ENCODE peak calls at places on chromosomes 12 and 14, in eight cellular contexts. One of them, this sample, is unnamed.
A peak's percentile ranks its signal among the peaks of the same experiment; 100 is the strongest.

GRCh38 chr14:64561631-64562030 is 11.9 kb downstream of the PPP1R36 start:
- DNase-seq in GM12878: no peak
- DNase-seq in transverse colon: no peak
- DNase-seq in HCT116: no peak
- DNase-seq in endothelial cell of umbilical vein: peak; percentile 28
- DNase-seq in stomach: no peak
- DNase-seq in HepG2: no peak
- DNase-seq in Panc1: no peak
- DNase-seq in this sample: no peak

GRCh38 chr12:55728932-55729591 is at the start of gene CD63:
- DNase-seq in transverse colon: peak; percentile 91
- DNase-seq in endothelial cell of umbilical vein: peak; percentile 86
- DNase-seq in HepG2: peak; percentile 56
- DNase-seq in HCT116: no peak
- DNase-seq in Panc1: no peak
- DNase-seq in stomach: peak; percentile 91
- DNase-seq in GM12878: no peak
- DNase-seq in this sample: peak; percentile 85

GRCh38 chr14:99361596-99362220 is 89.7 kb upstream of the BCL11B start:
- DNase-seq in transverse colon: no peak
- DNase-seq in Panc1: no peak
- DNase-seq in GM12878: no peak
- DNase-seq in HCT116: no peak
- DNase-seq in endothelial cell of umbilical vein: no peak
- DNase-seq in stomach: no peak
- DNase-seq in HepG2: no peak
- DNase-seq in this sample: no peak

GRCh38 chr14:32779845-32780244 is 158.8 kb upstream of the NPAS3 start:
- DNase-seq in HepG2: no peak
- DNase-seq in HCT116: no peak
- DNase-seq in stomach: no peak
- DNase-seq in Panc1: no peak
- DNase-seq in GM12878: no peak
- DNase-seq in transverse colon: no peak
- DNase-seq in endothelial cell of umbilical vein: no peak
- DNase-seq in this sample: no peak

GRCh38 chr14:74583689-74584434 is 28.2 kb downstream of the LTBP2 start:
- DNase-seq in endothelial cell of umbilical vein: no peak
- DNase-seq in Panc1: no peak
- DNase-seq in HepG2: no peak
- DNase-seq in stomach: no peak
- DNase-seq in HCT116: peak; percentile 69
- DNase-seq in transverse colon: no peak
- DNase-seq in GM12878: no peak
- DNase-seq in this sample: no peak

GRCh38 chr14:69346710-69347109 is 51.4 kb downstream of the ERH start:
- DNase-seq in HepG2: no peak
- DNase-seq in endothelial cell of umbilical vein: peak; percentile 19
- DNase-seq in GM12878: no peak
- DNase-seq in stomach: peak; percentile 48
- DNase-seq in Panc1: no peak
- DNase-seq in HCT116: no peak
- DNase-seq in transverse colon: peak; percentile 47
- DNase-seq in this sample: no peak

GRCh38 chr14:91269076-91269991 is 24.8 kb upstream of the GPR68 start:
- DNase-seq in HepG2: no peak
- DNase-seq in GM12878: no peak
- DNase-seq in stomach: no peak
- DNase-seq in endothelial cell of umbilical vein: no peak
- DNase-seq in transverse colon: peak; percentile 39
- DNase-seq in Panc1: no peak
- DNase-seq in HCT116: no peak
- DNase-seq in this sample: no peak

GRCh38 chr12:130805635-130806034 is 33.4 kb downstream of the STX2 start:
- DNase-seq in HCT116: no peak
- DNase-seq in stomach: no peak
- DNase-seq in transverse colon: no peak
- DNase-seq in HepG2: no peak
- DNase-seq in Panc1: no peak
- DNase-seq in GM12878: no peak
- DNase-seq in endothelial cell of umbilical vein: no peak
- DNase-seq in this sample: no peak

GRCh38 chr14:90658541-90658967 is 157.7 kb downstream of the TTC7B start:
- DNase-seq in endothelial cell of umbilical vein: no peak
- DNase-seq in stomach: no peak
- DNase-seq in transverse colon: no peak
- DNase-seq in GM12878: no peak
- DNase-seq in Panc1: no peak
- DNase-seq in HepG2: no peak
- DNase-seq in HCT116: no peak
- DNase-seq in this sample: peak; percentile 74

GRCh38 chr12:8947737-8948136 is 1.7 kb downstream of the M6PR start:
- DNase-seq in endothelial cell of umbilical vein: no peak
- DNase-seq in GM12878: no peak
- DNase-seq in HepG2: no peak
- DNase-seq in transverse colon: no peak
- DNase-seq in stomach: no peak
- DNase-seq in HCT116: no peak
- DNase-seq in Panc1: no peak
- DNase-seq in this sample: no peak

GRCh38 chr14:77822307-77822706 is 22.4 kb downstream of the ADCK1 start:
- DNase-seq in HCT116: no peak
- DNase-seq in endothelial cell of umbilical vein: no peak
- DNase-seq in Panc1: no peak
- DNase-seq in stomach: no peak
- DNase-seq in GM12878: no peak
- DNase-seq in HepG2: no peak
- DNase-seq in transverse colon: no peak
- DNase-seq in this sample: no peak

GRCh38 chr14:64720190-64720589 is 16.0 kb downstream of the PLEKHG3 start:
- DNase-seq in HepG2: peak; percentile 67
- DNase-seq in HCT116: peak; percentile 93
- DNase-seq in GM12878: no peak
- DNase-seq in Panc1: peak; percentile 81
- DNase-seq in transverse colon: peak; percentile 81
- DNase-seq in endothelial cell of umbilical vein: peak; percentile 34
- DNase-seq in stomach: peak; percentile 54
- DNase-seq in this sample: no peak

GRCh38 chr14:92622311-92622710 is 108.7 kb downstream of the RIN3 start:
- DNase-seq in stomach: no peak
- DNase-seq in GM12878: no peak
- DNase-seq in HCT116: no peak
- DNase-seq in transverse colon: no peak
- DNase-seq in endothelial cell of umbilical vein: no peak
- DNase-seq in HepG2: no peak
- DNase-seq in Panc1: no peak
- DNase-seq in this sample: no peak

GRCh38 chr12:110798461-110798860 is 48.3 kb upstream of the CCDC63 start:
- DNase-seq in transverse colon: no peak
- DNase-seq in stomach: no peak
- DNase-seq in GM12878: no peak
- DNase-seq in endothelial cell of umbilical vein: no peak
- DNase-seq in HCT116: no peak
- DNase-seq in HepG2: no peak
- DNase-seq in Panc1: no peak
- DNase-seq in this sample: no peak

GRCh38 chr12:98595152-98595988 is 1.9 kb downstream of the SLC25A3 start:
- DNase-seq in HCT116: no peak
- DNase-seq in stomach: no peak
- DNase-seq in Panc1: no peak
- DNase-seq in endothelial cell of umbilical vein: peak; percentile 72
- DNase-seq in HepG2: peak; percentile 29
- DNase-seq in transverse colon: no peak
- DNase-seq in GM12878: no peak
- DNase-seq in this sample: no peak

GRCh38 chr14:53470351-53471043 is 317.4 kb upstream of the DDHD1 start:
- DNase-seq in stomach: no peak
- DNase-seq in endothelial cell of umbilical vein: no peak
- DNase-seq in transverse colon: no peak
- DNase-seq in HepG2: peak; percentile 12
- DNase-seq in HCT116: no peak
- DNase-seq in GM12878: no peak
- DNase-seq in Panc1: no peak
- DNase-seq in this sample: no peak
- TF ChIP-seq POLR2AphosphoS5 in stomach: peak; percentile 28
- TF ChIP-seq POLR2AphosphoS5 in endothelial cell of umbilical vein: no peak
- TF ChIP-seq POLR2AphosphoS5 in transverse colon: no peak
- TF ChIP-seq POLR2AphosphoS5 in HepG2: no peak
- TF ChIP-seq POLR2AphosphoS5 in HCT116: no peak
- TF ChIP-seq POLR2AphosphoS5 in GM12878: no peak
- TF ChIP-seq POLR2AphosphoS5 in Panc1: no peak
- TF ChIP-seq POLR2AphosphoS5 in this sample: no peak

GRCh38 chr12:103973909-103974308 is 8.2 kb downstream of the TDG start:
- DNase-seq in endothelial cell of umbilical vein: no peak
- DNase-seq in HCT116: no peak
- DNase-seq in HepG2: no peak
- DNase-seq in stomach: no peak
- DNase-seq in Panc1: no peak
- DNase-seq in transverse colon: no peak
- DNase-seq in GM12878: no peak
- DNase-seq in this sample: no peak
- H3K27ac ChIP-seq in endothelial cell of umbilical vein: no peak overlapping the region
- H3K27ac ChIP-seq in HCT116: no peak overlapping the region
- H3K27ac ChIP-seq in HepG2: no peak overlapping the region
- H3K27ac ChIP-seq in stomach: no peak overlapping the region
- H3K27ac ChIP-seq in Panc1: no peak overlapping the region
- H3K27ac ChIP-seq in transverse colon: no peak overlapping the region
- H3K27ac ChIP-seq in GM12878: no peak overlapping the region
- H3K27ac ChIP-seq in this sample: no peak overlapping the region

GRCh38 chr12:1829306-1829900 is 9.0 kb downstream of the LRTM2 start:
- DNase-seq in GM12878: no peak
- DNase-seq in HCT116: no peak
- DNase-seq in stomach: no peak
- DNase-seq in transverse colon: no peak
- DNase-seq in HepG2: no peak
- DNase-seq in endothelial cell of umbilical vein: no peak
- DNase-seq in Panc1: no peak
- DNase-seq in this sample: no peak

GRCh38 chr12:1830401-1830845 is 10.1 kb downstream of the LRTM2 start:
- DNase-seq in Panc1: no peak
- DNase-seq in endothelial cell of umbilical vein: no peak
- DNase-seq in HepG2: no peak
- DNase-seq in HCT116: no peak
- DNase-seq in transverse colon: no peak
- DNase-seq in stomach: no peak
- DNase-seq in GM12878: no peak
- DNase-seq in this sample: no peak

GRCh38 chr12:1827806-1828805 is 7.7 kb downstream of the LRTM2 start:
- DNase-seq in Panc1: no peak
- DNase-seq in stomach: no peak
- DNase-seq in HCT116: no peak
- DNase-seq in GM12878: no peak
- DNase-seq in endothelial cell of umbilical vein: no peak
- DNase-seq in transverse colon: no peak
- DNase-seq in HepG2: no peak
- DNase-seq in this sample: no peak

GRCh38 chr12:1826867-1827705 is 6.7 kb downstream of the LRTM2 start:
- DNase-seq in Panc1: no peak
- DNase-seq in transverse colon: no peak
- DNase-seq in endothelial cell of umbilical vein: no peak
- DNase-seq in GM12878: no peak
- DNase-seq in HepG2: no peak
- DNase-seq in stomach: no peak
- DNase-seq in HCT116: no peak
- DNase-seq in this sample: no peak

GRCh38 chr12:1828863-1829262 is 8.5 kb downstream of the LRTM2 start:
- DNase-seq in stomach: no peak
- DNase-seq in HepG2: no peak
- DNase-seq in endothelial cell of umbilical vein: no peak
- DNase-seq in Panc1: no peak
- DNase-seq in HCT116: no peak
- DNase-seq in GM12878: no peak
- DNase-seq in transverse colon: no peak
- DNase-seq in this sample: no peak
- H3K27me3 ChIP-seq in stomach: peaks cover 14% of the 10 kb centered on the region
- H3K27me3 ChIP-seq in HepG2: peaks cover 39% of the 10 kb centered on the region
- H3K27me3 ChIP-seq in endothelial cell of umbilical vein: peaks cover 2% of the 10 kb centered on the region
- H3K27me3 ChIP-seq in Panc1: no peaks in the 10 kb centered on the region
- H3K27me3 ChIP-seq in HCT116: peaks cover 13% of the 10 kb centered on the region
- H3K27me3 ChIP-seq in GM12878: peaks cover 2% of the 10 kb centered on the region
- H3K27me3 ChIP-seq in transverse colon: peaks cover 44% of the 10 kb centered on the region
- H3K27me3 ChIP-seq in this sample: no peaks in the 10 kb centered on the region

DNA sequence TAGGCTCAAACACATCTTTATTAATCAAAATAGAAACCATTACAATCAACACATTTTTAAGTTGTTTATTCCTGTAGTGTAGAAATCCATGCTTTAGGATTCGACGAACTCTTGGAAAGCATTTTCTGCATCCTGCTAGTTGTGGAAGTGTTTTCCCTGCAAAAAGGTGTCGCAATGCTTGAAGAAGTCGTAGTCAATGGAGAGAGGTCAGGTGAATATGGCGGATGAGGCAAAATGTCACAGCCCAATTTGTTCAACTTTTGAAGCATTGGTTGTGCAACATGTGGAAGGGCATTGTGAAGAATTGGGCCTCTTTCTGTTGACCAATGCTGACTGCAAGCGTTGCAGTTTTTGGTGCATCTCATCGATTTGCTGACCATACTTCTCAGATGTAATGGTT is 4.2 kb upstream of the ARID4A start:
- DNase-seq in endothelial cell of umbilical vein: no peak
- DNase-seq in Panc1: no peak
- DNase-seq in GM12878: no peak
- DNase-seq in HepG2: no peak
- DNase-seq in HCT116: no peak
- DNase-seq in stomach: no peak
- DNase-seq in transverse colon: no peak
- DNase-seq in this sample: no peak
- TF ChIP-seq POLR2AphosphoS5 in endothelial cell of umbilical vein: no peak
- TF ChIP-seq POLR2AphosphoS5 in Panc1: no peak
- TF ChIP-seq POLR2AphosphoS5 in GM12878: no peak
- TF ChIP-seq POLR2AphosphoS5 in HepG2: no peak
- TF ChIP-seq POLR2AphosphoS5 in HCT116: no peak
- TF ChIP-seq POLR2AphosphoS5 in stomach: no peak
- TF ChIP-seq POLR2AphosphoS5 in transverse colon: no peak
- TF ChIP-seq POLR2AphosphoS5 in this sample: no peak

GRCh38 chr12:53200458-53201169 is 6.4 kb downstream of the ITGB7 start:
- DNase-seq in HCT116: no peak
- DNase-seq in stomach: no peak
- DNase-seq in endothelial cell of umbilical vein: no peak
- DNase-seq in Panc1: no peak
- DNase-seq in GM12878: peak; percentile 79
- DNase-seq in HepG2: no peak
- DNase-seq in transverse colon: no peak
- DNase-seq in this sample: peak; percentile 51
- H3K27ac ChIP-seq in HCT116: no peak overlapping the region
- H3K27ac ChIP-seq in stomach: peak overlapping the region; percentile 29
- H3K27ac ChIP-seq in endothelial cell of umbilical vein: no peak overlapping the region
- H3K27ac ChIP-seq in Panc1: no peak overlapping the region
- H3K27ac ChIP-seq in GM12878: peak overlapping the region; percentile 69
- H3K27ac ChIP-seq in HepG2: no peak overlapping the region
- H3K27ac ChIP-seq in transverse colon: peak overlapping the region; percentile 16
- H3K27ac ChIP-seq in this sample: no peak overlapping the region